ENCODE peak calls at places on chromosomes 2 and 18, in nine cellular contexts. E, I, R, Q, F, X, D, A and C are unnamed samples.
A peak's percentile ranks its signal among the peaks of the same experiment; 100 is the strongest.

GRCh38 chr18:58787750-58788149 is 76.9 kb upstream of the ZNF532 start:
- DNase-seq in E (no peak), I (no peak), R (no peak), Q (no peak), F (no peak), X (no peak), D (no peak), A (no peak), C (no peak)

GRCh38 chr2:233329489-233330135 is 22.0 kb downstream of the SAG start:
- DNase-seq in E (no peak), I (no peak), R (no peak), Q (no peak), F (no peak), X (no peak), D (no peak), A (no peak), C (no peak)

GRCh38 chr2:42513252-42513918 is 19.6 kb upstream of the KCNG3 start:
- DNase-seq in E (no peak), I (peak; percentile 50), R (no peak), Q (peak; percentile 57), F (peak; percentile 43), X (no peak), D (no peak), A (peak; percentile 37), C (no peak)

GRCh38 chr2:27596627-27597026 is 13.8 kb downstream of the ZNF512 start:
- DNase-seq in E (no peak), I (no peak), R (no peak), Q (no peak), F (peak; percentile 68), X (no peak), D (no peak), A (no peak), C (no peak)

GRCh38 chr2:42764096-42764495 is at the start of gene OXER1:
- DNase-seq in E (no peak), I (no peak), R (no peak), Q (no peak), F (no peak), X (no peak), D (no peak), A (no peak), C (no peak)

GRCh38 chr2:54983345-54984235 is 66.7 kb downstream of the RTN4 start:
- DNase-seq in E (no peak), I (no peak), R (no peak), Q (peak; percentile 4), F (no peak), X (no peak), D (no peak), A (no peak), C (no peak)

GRCh38 chr2:10144771-10145518 is 22.4 kb downstream of the RRM2 start:
- DNase-seq in E (peak; percentile 33), I (no peak), R (no peak), Q (no peak), F (no peak), X (no peak), D (no peak), A (no peak), C (no peak)

GRCh38 chr2:200455958-200456421 is 53.9 kb downstream of the KCTD18 start:
- DNase-seq in E (no peak), I (no peak), R (no peak), Q (no peak), F (no peak), X (no peak), D (peak; percentile 33), A (no peak), C (no peak)

GRCh38 chr18:76401496-76401895 is 93.5 kb downstream of the ZNF516 start:
- DNase-seq in E (no peak), I (no peak), R (no peak), Q (no peak), F (no peak), X (no peak), D (no peak), A (no peak), C (no peak)

GRCh38 chr2:113217455-113218282 is 43.9 kb downstream of the PSD4 start:
- DNase-seq in E (peak; percentile 51), I (peak; percentile 32), R (no peak), Q (no peak), F (no peak), X (no peak), D (no peak), A (no peak), C (peak; percentile 44)

GRCh38 chr2:201484805-201485204 is 33.3 kb downstream of the STRADB start:
- DNase-seq in E (no peak), I (no peak), R (no peak), Q (no peak), F (no peak), X (no peak), D (no peak), A (no peak), C (no peak)

GRCh38 chr2:112155331-112156151 is 17.4 kb downstream of the FBLN7 start:
- DNase-seq in E (no peak), I (no peak), R (no peak), Q (no peak), F (no peak), X (no peak), D (peak; percentile 55), A (peak; percentile 17), C (no peak)

GRCh38 chr2:224983719-224984388 is 58.4 kb downstream of the DOCK10 start:
- DNase-seq in E (no peak), I (no peak), R (no peak), Q (no peak), F (peak; percentile 59), X (no peak), D (no peak), A (no peak), C (no peak)

GRCh38 chr2:166841152-166841551 is 47.1 kb upstream of the XIRP2 start:
- DNase-seq in E (no peak), I (no peak), R (no peak), Q (no peak), F (no peak), X (no peak), D (no peak), A (no peak), C (no peak)

GRCh38 chr2:127515383-127515915 is 10.8 kb downstream of the IWS1 start:
- DNase-seq in E (no peak), I (no peak), R (no peak), Q (no peak), F (no peak), X (no peak), D (no peak), A (no peak), C (no peak)

GRCh38 chr2:158740127-158740526 is 55.0 kb upstream of the DAPL1 start:
- DNase-seq in E (no peak), I (no peak), R (no peak), Q (no peak), F (peak; percentile 37), X (no peak), D (no peak), A (no peak), C (no peak)

DNA sequence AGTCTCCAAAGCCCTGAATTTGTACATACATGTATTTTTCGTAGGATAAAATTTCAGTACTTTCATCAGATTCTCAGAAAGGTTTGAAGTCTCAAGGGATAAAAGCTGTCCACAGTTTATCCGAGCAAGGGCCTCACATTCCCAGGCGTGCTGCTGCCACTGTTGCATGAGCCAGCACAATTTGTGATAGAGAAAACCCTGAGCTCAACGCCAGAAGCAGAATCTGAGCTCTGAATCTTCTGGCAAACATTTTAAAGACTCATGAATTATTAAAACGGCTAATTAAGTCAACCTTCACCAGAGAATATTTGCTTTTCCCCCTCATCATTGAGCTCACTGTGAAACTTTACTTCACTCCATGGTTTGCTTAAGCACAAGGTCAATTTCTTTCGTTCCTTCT is 38.5 kb upstream of the STPG4 start:
- DNase-seq in E (no peak), I (no peak), R (no peak), Q (no peak), F (no peak), X (no peak), D (no peak), A (no peak), C (no peak)
- H3K27ac ChIP-seq in E (no peak overlapping the region), I (no peak overlapping the region), R (no peak overlapping the region), Q (no peak overlapping the region), F (peak overlapping the region; percentile 72), X (no peak overlapping the region), D (no peak overlapping the region), A (no peak overlapping the region), C (no peak overlapping the region)

GRCh38 chr2:108637304-108637669 is 82.0 kb upstream of the RANBP2 start:
- DNase-seq in E (no peak), I (no peak), R (no peak), Q (no peak), F (peak; percentile 96), X (peak; percentile 38), D (no peak), A (peak; percentile 49), C (peak; percentile 77)
- TF ChIP-seq POLR2A in E (no peak), I (peak; percentile 36), R (no peak), Q (no peak), F (peak; percentile 63), X (no peak), D (no peak), A (no peak), C (no peak)

GRCh38 chr2:219250044-219250781 is 2.8 kb upstream of the TUBA4B start:
- DNase-seq in E (no peak), I (no peak), R (no peak), Q (no peak), F (peak; percentile 23), X (no peak), D (no peak), A (no peak), C (no peak)

GRCh38 chr2:219249203-219249980 is 3.7 kb upstream of the TUBA4B start:
- DNase-seq in E (peak; percentile 90), I (peak; percentile 86), R (peak; percentile 35), Q (no peak), F (peak; percentile 75), X (peak; percentile 73), D (peak; percentile 92), A (peak; percentile 94), C (peak; percentile 76)

GRCh38 chr2:219247678-219248642 is 2.7 kb downstream of the STK16 start:
- DNase-seq in E (no peak), I (no peak), R (no peak), Q (no peak), F (no peak), X (no peak), D (peak; percentile 75), A (peak; percentile 31), C (no peak)

GRCh38 chr2:219246559-219246958 is 1.3 kb downstream of the STK16 start:
- DNase-seq in E (no peak), I (no peak), R (no peak), Q (no peak), F (no peak), X (no peak), D (no peak), A (no peak), C (no peak)

GRCh38 chr2:219248845-219249202 is 3.5 kb downstream of the STK16 start:
- DNase-seq in E (no peak), I (no peak), R (no peak), Q (no peak), F (no peak), X (no peak), D (no peak), A (no peak), C (no peak)
- H3K4me3 ChIP-seq in E (no peak overlapping the region), I (no peak overlapping the region), R (peak overlapping the region; percentile 24), Q (peak overlapping the region; percentile 27), F (no peak overlapping the region), X (no peak overlapping the region), D (peak overlapping the region; percentile 36), A (peak overlapping the region; percentile 26), C (peak overlapping the region; percentile 12)

DNA sequence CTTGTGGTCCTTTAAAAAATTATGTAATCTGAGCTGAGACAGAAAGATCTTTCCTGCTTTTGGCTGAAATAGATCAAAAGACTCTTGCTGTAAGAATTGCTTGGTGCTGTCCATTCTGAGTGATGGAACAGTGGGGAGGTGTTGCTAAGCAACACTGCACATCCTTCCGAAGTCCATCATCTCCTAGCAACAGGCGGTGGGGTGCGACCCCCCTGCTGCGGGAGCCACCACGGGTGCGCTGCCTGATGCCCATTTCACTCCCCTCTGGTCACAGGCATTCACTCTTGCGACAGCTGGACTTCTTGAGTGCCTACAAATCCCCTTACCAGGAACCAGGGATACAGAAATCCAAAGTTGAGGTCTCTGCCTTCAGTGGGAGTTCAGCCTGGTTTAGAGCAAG is 88.7 kb upstream of the UXS1 start:
- DNase-seq in E (no peak), I (no peak), R (no peak), Q (no peak), F (no peak), X (no peak), D (no peak), A (no peak), C (no peak)
- H3K27ac ChIP-seq in E (no peak overlapping the region), I (no peak overlapping the region), R (no peak overlapping the region), Q (no peak overlapping the region), F (no peak overlapping the region), X (no peak overlapping the region), D (no peak overlapping the region), A (no peak overlapping the region), C (no peak overlapping the region)